ENCODE peak calls at places on chromosomes 4 and X, in seven cellular contexts. One of them, this sample, is unnamed.

GRCh38 chr4:107248571-107248970 is 212.5 kb upstream of the DKK2 start:
- DNase-seq in progenitor cell of endocrine pancreas: no peak
- DNase-seq in epithelial cell of esophagus: peak; percentile 58
- DNase-seq in lower leg skin: no peak
- DNase-seq in PC-3: peak; percentile 24
- DNase-seq in AG10803: no peak
- DNase-seq in ascending aorta: no peak
- DNase-seq in this sample: no peak

GRCh38 chr4:33850503-33850902 is 2393.8 kb downstream of the ARAP2 start:
- DNase-seq in progenitor cell of endocrine pancreas: no peak
- DNase-seq in epithelial cell of esophagus: no peak
- DNase-seq in lower leg skin: no peak
- DNase-seq in PC-3: no peak
- DNase-seq in AG10803: peak; percentile 17
- DNase-seq in ascending aorta: no peak
- DNase-seq in this sample: no peak

GRCh38 chrX:101460669-101461068 is 24.6 kb upstream of the ARMCX4 start:
- DNase-seq in progenitor cell of endocrine pancreas: no peak
- DNase-seq in epithelial cell of esophagus: peak; percentile 10
- DNase-seq in lower leg skin: no peak
- DNase-seq in PC-3: no peak
- DNase-seq in AG10803: no peak
- DNase-seq in ascending aorta: no peak
- DNase-seq in this sample: no peak

GRCh38 chr4:148315049-148315448 is 127.2 kb downstream of the NR3C2 start:
- DNase-seq in progenitor cell of endocrine pancreas: no peak
- DNase-seq in epithelial cell of esophagus: no peak
- DNase-seq in lower leg skin: no peak
- DNase-seq in PC-3: peak; percentile 31
- DNase-seq in AG10803: peak; percentile 1
- DNase-seq in ascending aorta: no peak
- DNase-seq in this sample: no peak

GRCh38 chr4:81085291-81085690 is 54.8 kb downstream of the BMP3 start:
- DNase-seq in progenitor cell of endocrine pancreas: no peak
- DNase-seq in epithelial cell of esophagus: peak; percentile 10
- DNase-seq in lower leg skin: no peak
- DNase-seq in PC-3: no peak
- DNase-seq in AG10803: peak; percentile 27
- DNase-seq in ascending aorta: no peak
- DNase-seq in this sample: no peak

GRCh38 chr4:119729815-119730643 is 101.4 kb upstream of the PDE5A start:
- DNase-seq in progenitor cell of endocrine pancreas: no peak
- DNase-seq in epithelial cell of esophagus: peak; percentile 88
- DNase-seq in lower leg skin: no peak
- DNase-seq in PC-3: peak; percentile 94
- DNase-seq in AG10803: peak; percentile 80
- DNase-seq in ascending aorta: peak; percentile 11
- DNase-seq in this sample: no peak

GRCh38 chr4:101191302-101192098 is 155.8 kb downstream of the PPP3CA start:
- DNase-seq in progenitor cell of endocrine pancreas: no peak
- DNase-seq in epithelial cell of esophagus: no peak
- DNase-seq in lower leg skin: peak; percentile 45
- DNase-seq in PC-3: no peak
- DNase-seq in AG10803: peak; percentile 90
- DNase-seq in ascending aorta: peak; percentile 15
- DNase-seq in this sample: no peak

GRCh38 chrX:111823068-111823467 is 52.9 kb upstream of the TRPC5OS start:
- DNase-seq in progenitor cell of endocrine pancreas: no peak
- DNase-seq in epithelial cell of esophagus: peak; percentile 15
- DNase-seq in lower leg skin: no peak
- DNase-seq in PC-3: peak; percentile 9
- DNase-seq in AG10803: peak; percentile 7
- DNase-seq in ascending aorta: no peak
- DNase-seq in this sample: no peak

GRCh38 chr4:1792832-1793495 is at the start of gene FGFR3:
- DNase-seq in progenitor cell of endocrine pancreas: peak; percentile 62
- DNase-seq in epithelial cell of esophagus: peak; percentile 61
- DNase-seq in lower leg skin: no peak
- DNase-seq in PC-3: peak; percentile 3
- DNase-seq in AG10803: no peak
- DNase-seq in ascending aorta: no peak
- DNase-seq in this sample: no peak

GRCh38 chr4:88333741-88334405 is 44.8 kb upstream of the HERC6 start:
- DNase-seq in progenitor cell of endocrine pancreas: no peak
- DNase-seq in epithelial cell of esophagus: peak; percentile 86
- DNase-seq in lower leg skin: no peak
- DNase-seq in PC-3: no peak
- DNase-seq in AG10803: peak; percentile 65
- DNase-seq in ascending aorta: no peak
- DNase-seq in this sample: no peak

GRCh38 chr4:65510976-65511375 is 159.3 kb downstream of the EPHA5 start:
- DNase-seq in progenitor cell of endocrine pancreas: no peak
- DNase-seq in epithelial cell of esophagus: peak; percentile 85
- DNase-seq in lower leg skin: no peak
- DNase-seq in PC-3: peak; percentile 88
- DNase-seq in AG10803: peak; percentile 37
- DNase-seq in ascending aorta: no peak
- DNase-seq in this sample: no peak

GRCh38 chrX:131331152-131331551 is 42.0 kb upstream of the IGSF1 start:
- DNase-seq in progenitor cell of endocrine pancreas: no peak
- DNase-seq in epithelial cell of esophagus: no peak
- DNase-seq in lower leg skin: no peak
- DNase-seq in PC-3: no peak
- DNase-seq in AG10803: no peak
- DNase-seq in ascending aorta: no peak
- DNase-seq in this sample: no peak

GRCh38 chrX:41010188-41010846 is 74.9 kb upstream of the USP9X start:
- DNase-seq in progenitor cell of endocrine pancreas: no peak
- DNase-seq in epithelial cell of esophagus: peak; percentile 87
- DNase-seq in lower leg skin: peak; percentile 77
- DNase-seq in PC-3: peak; percentile 91
- DNase-seq in AG10803: peak; percentile 87
- DNase-seq in ascending aorta: peak; percentile 22
- DNase-seq in this sample: peak; percentile 41

GRCh38 chr4:7999279-7999678 is 59.6 kb upstream of the AFAP1 start:
- DNase-seq in progenitor cell of endocrine pancreas: no peak
- DNase-seq in epithelial cell of esophagus: no peak
- DNase-seq in lower leg skin: no peak
- DNase-seq in PC-3: no peak
- DNase-seq in AG10803: no peak
- DNase-seq in ascending aorta: no peak
- DNase-seq in this sample: no peak

GRCh38 chr4:57102050-57102564 is 8.1 kb downstream of the IGFBP7 start:
- DNase-seq in progenitor cell of endocrine pancreas: no peak
- DNase-seq in epithelial cell of esophagus: peak; percentile 73
- DNase-seq in lower leg skin: no peak
- DNase-seq in PC-3: peak; percentile 24
- DNase-seq in AG10803: peak; percentile 82
- DNase-seq in ascending aorta: no peak
- DNase-seq in this sample: peak; percentile 46

GRCh38 chr4:3046623-3047022 is 27.7 kb downstream of the HTT-AS start:
- DNase-seq in progenitor cell of endocrine pancreas: no peak
- DNase-seq in epithelial cell of esophagus: no peak
- DNase-seq in lower leg skin: no peak
- DNase-seq in PC-3: no peak
- DNase-seq in AG10803: no peak
- DNase-seq in ascending aorta: no peak
- DNase-seq in this sample: no peak

GRCh38 chr4:148445903-148446261 is 3.7 kb upstream of the NR3C2 start:
- DNase-seq in progenitor cell of endocrine pancreas: no peak
- DNase-seq in epithelial cell of esophagus: no peak
- DNase-seq in lower leg skin: no peak
- DNase-seq in PC-3: no peak
- DNase-seq in AG10803: no peak
- DNase-seq in ascending aorta: no peak
- DNase-seq in this sample: no peak

GRCh38 chr4:168589154-168589553 is 92.3 kb downstream of the PALLD start:
- DNase-seq in progenitor cell of endocrine pancreas: no peak
- DNase-seq in epithelial cell of esophagus: peak; percentile 100
- DNase-seq in lower leg skin: peak; percentile 63
- DNase-seq in PC-3: peak; percentile 98
- DNase-seq in AG10803: peak; percentile 48
- DNase-seq in ascending aorta: no peak
- DNase-seq in this sample: no peak

GRCh38 chr4:20192754-20193521 is 58.8 kb upstream of the SLIT2 start:
- DNase-seq in progenitor cell of endocrine pancreas: no peak
- DNase-seq in epithelial cell of esophagus: peak; percentile 69
- DNase-seq in lower leg skin: no peak
- DNase-seq in PC-3: peak; percentile 92
- DNase-seq in AG10803: peak; percentile 17
- DNase-seq in ascending aorta: no peak
- DNase-seq in this sample: no peak

GRCh38 chr4:179095585-179096228 is 1653.5 kb upstream of the AGA start:
- DNase-seq in progenitor cell of endocrine pancreas: peak; percentile 33
- DNase-seq in epithelial cell of esophagus: peak; percentile 74
- DNase-seq in lower leg skin: no peak
- DNase-seq in PC-3: peak; percentile 26
- DNase-seq in AG10803: no peak
- DNase-seq in ascending aorta: no peak
- DNase-seq in this sample: peak; percentile 66

GRCh38 chr4:10461091-10461849 is 4.0 kb upstream of the ZNF518B start:
- DNase-seq in progenitor cell of endocrine pancreas: peak; percentile 67
- DNase-seq in epithelial cell of esophagus: peak; percentile 65
- DNase-seq in lower leg skin: no peak
- DNase-seq in PC-3: no peak
- DNase-seq in AG10803: peak; percentile 47
- DNase-seq in ascending aorta: no peak
- DNase-seq in this sample: peak; percentile 57

GRCh38 chrX:28590394-28590793 is 3.1 kb downstream of the IL1RAPL1 start:
- DNase-seq in progenitor cell of endocrine pancreas: no peak
- DNase-seq in epithelial cell of esophagus: no peak
- DNase-seq in lower leg skin: no peak
- DNase-seq in PC-3: no peak
- DNase-seq in AG10803: no peak
- DNase-seq in ascending aorta: no peak
- DNase-seq in this sample: no peak
- TF ChIP-seq CTCF in progenitor cell of endocrine pancreas: peak; percentile 13
- TF ChIP-seq CTCF in epithelial cell of esophagus: no peak
- TF ChIP-seq CTCF in lower leg skin: no peak
- TF ChIP-seq CTCF in PC-3: peak; percentile 10
- TF ChIP-seq CTCF in AG10803: no peak
- TF ChIP-seq CTCF in ascending aorta: no peak
- TF ChIP-seq CTCF in this sample: no peak

GRCh38 chr4:94171616-94172015 is 36.0 kb upstream of the SMARCAD1 start:
- DNase-seq in progenitor cell of endocrine pancreas: no peak
- DNase-seq in epithelial cell of esophagus: no peak
- DNase-seq in lower leg skin: no peak
- DNase-seq in PC-3: peak; percentile 15
- DNase-seq in AG10803: no peak
- DNase-seq in ascending aorta: no peak
- DNase-seq in this sample: no peak
- TF ChIP-seq CTCF in progenitor cell of endocrine pancreas: peak; percentile 47
- TF ChIP-seq CTCF in epithelial cell of esophagus: peak; percentile 29
- TF ChIP-seq CTCF in lower leg skin: no peak
- TF ChIP-seq CTCF in PC-3: peak; percentile 62
- TF ChIP-seq CTCF in AG10803: peak; percentile 42
- TF ChIP-seq CTCF in ascending aorta: no peak
- TF ChIP-seq CTCF in this sample: peak; percentile 76

DNA sequence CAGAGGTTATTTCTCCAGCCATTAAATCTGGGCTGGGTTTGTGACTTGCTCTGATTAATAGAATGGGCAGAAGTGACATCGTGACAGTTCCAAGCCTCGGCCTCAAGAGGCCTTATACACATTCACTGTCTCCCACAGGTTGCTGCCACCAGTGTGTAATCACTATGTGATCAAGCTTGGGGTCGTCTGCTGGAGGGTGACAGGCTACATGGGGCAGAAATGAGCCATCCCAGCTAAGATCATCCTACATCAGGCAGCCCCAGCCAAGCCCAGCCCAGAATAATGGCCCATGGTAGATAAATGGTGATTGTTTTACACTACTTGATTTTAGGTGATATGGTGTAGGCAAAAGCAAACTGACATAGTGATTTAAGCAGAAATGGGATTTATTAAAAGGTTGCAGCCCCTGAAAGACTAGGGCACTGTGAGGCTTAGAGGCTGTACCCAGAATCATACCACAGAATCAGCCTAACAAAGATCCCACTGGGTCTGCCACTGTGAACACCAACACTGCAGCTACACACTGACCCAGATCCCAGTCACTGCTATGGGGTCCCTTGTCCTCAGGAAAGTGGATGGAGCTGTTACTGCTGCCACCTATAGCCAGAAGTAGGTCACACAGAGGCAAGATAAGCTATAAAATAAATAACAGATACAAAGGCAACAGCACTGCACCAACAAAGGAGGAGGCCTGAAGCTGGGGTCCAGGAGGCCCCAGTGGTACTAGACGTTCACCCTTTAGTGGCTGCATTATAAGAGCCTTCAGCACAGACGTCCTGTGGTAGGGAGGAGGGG is 159.6 kb upstream of the RBPJ start:
- DNase-seq in progenitor cell of endocrine pancreas: no peak
- DNase-seq in epithelial cell of esophagus: no peak
- DNase-seq in lower leg skin: no peak
- DNase-seq in PC-3: peak; percentile 34
- DNase-seq in AG10803: no peak
- DNase-seq in ascending aorta: no peak
- DNase-seq in this sample: no peak
- TF ChIP-seq CTCF in progenitor cell of endocrine pancreas: peak; percentile 50
- TF ChIP-seq CTCF in epithelial cell of esophagus: no peak
- TF ChIP-seq CTCF in lower leg skin: no peak
- TF ChIP-seq CTCF in PC-3: peak; percentile 61
- TF ChIP-seq CTCF in AG10803: peak; percentile 25
- TF ChIP-seq CTCF in ascending aorta: no peak
- TF ChIP-seq CTCF in this sample: no peak

GRCh38 chrX:134752558-134752957 is 94.3 kb upstream of the PLAC1 start:
- DNase-seq in progenitor cell of endocrine pancreas: no peak
- DNase-seq in epithelial cell of esophagus: no peak
- DNase-seq in lower leg skin: no peak
- DNase-seq in PC-3: no peak
- DNase-seq in AG10803: no peak
- DNase-seq in ascending aorta: no peak
- DNase-seq in this sample: no peak

GRCh38 chrX:134749651-134750450 is 91.6 kb upstream of the PLAC1 start:
- DNase-seq in progenitor cell of endocrine pancreas: no peak
- DNase-seq in epithelial cell of esophagus: no peak
- DNase-seq in lower leg skin: no peak
- DNase-seq in PC-3: no peak
- DNase-seq in AG10803: peak; percentile 66
- DNase-seq in ascending aorta: no peak
- DNase-seq in this sample: no peak

GRCh38 chrX:134758652-134759051 is 100.4 kb upstream of the PLAC1 start:
- DNase-seq in progenitor cell of endocrine pancreas: no peak
- DNase-seq in epithelial cell of esophagus: no peak
- DNase-seq in lower leg skin: no peak
- DNase-seq in PC-3: no peak
- DNase-seq in AG10803: no peak
- DNase-seq in ascending aorta: no peak
- DNase-seq in this sample: no peak

GRCh38 chrX:134753185-134754008 is 95.1 kb upstream of the PLAC1 start:
- DNase-seq in progenitor cell of endocrine pancreas: no peak
- DNase-seq in epithelial cell of esophagus: peak; percentile 23
- DNase-seq in lower leg skin: no peak
- DNase-seq in PC-3: peak; percentile 79
- DNase-seq in AG10803: peak; percentile 73
- DNase-seq in ascending aorta: no peak
- DNase-seq in this sample: no peak
- TF ChIP-seq CTCF in progenitor cell of endocrine pancreas: no peak
- TF ChIP-seq CTCF in epithelial cell of esophagus: no peak
- TF ChIP-seq CTCF in lower leg skin: no peak
- TF ChIP-seq CTCF in PC-3: peak; percentile 73
- TF ChIP-seq CTCF in AG10803: peak; percentile 50
- TF ChIP-seq CTCF in ascending aorta: no peak
- TF ChIP-seq CTCF in this sample: no peak

GRCh38 chrX:19543020-19543715 is 27.9 kb upstream of the MAP3K15 start:
- DNase-seq in progenitor cell of endocrine pancreas: no peak
- DNase-seq in epithelial cell of esophagus: no peak
- DNase-seq in lower leg skin: no peak
- DNase-seq in PC-3: no peak
- DNase-seq in AG10803: no peak
- DNase-seq in ascending aorta: no peak
- DNase-seq in this sample: no peak
- TF ChIP-seq CTCF in progenitor cell of endocrine pancreas: no peak
- TF ChIP-seq CTCF in epithelial cell of esophagus: no peak
- TF ChIP-seq CTCF in lower leg skin: no peak
- TF ChIP-seq CTCF in PC-3: no peak
- TF ChIP-seq CTCF in AG10803: no peak
- TF ChIP-seq CTCF in ascending aorta: no peak
- TF ChIP-seq CTCF in this sample: no peak

This sample was measured in mesothelial cell of epicardium.